ENCODE peak calls at places on chromosomes 1 and 21, in four cellular contexts. Q is tibial artery; U is activated CD4-positive, alpha-beta T cell treated with anti-CD3 and anti-CD28 coated beads for 36 hours; P is pons. L is an unnamed sample.

GRCh38 chr1:245715970-245716369 is 561.2 kb downstream of the KIF26B start:
- DNase-seq in Q (no peak), U (no peak), P (no peak), L (no peak)

GRCh38 chr1:25795955-25796806 is 3.8 kb upstream of the SELENON start:
- DNase-seq in Q (no peak), U (peak; percentile 75), P (no peak), L (no peak)

GRCh38 chr1:94971491-94971924 is 44.6 kb upstream of the CNN3 start:
- DNase-seq in Q (no peak), U (no peak), P (no peak), L (no peak)

GRCh38 chr1:56820755-56821461 is 1.7 kb upstream of the FYB2 start:
- DNase-seq in Q (peak; percentile 79), U (peak; percentile 87), P (peak; percentile 60), L (peak; percentile 51)

GRCh38 chr1:205533729-205534443 is 29.4 kb downstream of the CDK18 start:
- DNase-seq in Q (no peak), U (no peak), P (no peak), L (no peak)

GRCh38 chr1:43430831-43431230 is 22.9 kb downstream of the HYI start:
- DNase-seq in Q (no peak), U (no peak), P (no peak), L (no peak)

GRCh38 chr1:68322837-68323687 is 90.7 kb upstream of the WLS start:
- DNase-seq in Q (peak; percentile 74), U (no peak), P (no peak), L (peak; percentile 78)

GRCh38 chr1:159012495-159012894 is 2.8 kb downstream of the IFI16 start:
- DNase-seq in Q (no peak), U (peak; percentile 77), P (peak; percentile 47), L (no peak)

GRCh38 chr1:36178479-36179219 is 22.7 kb downstream of the MAP7D1 start:
- DNase-seq in Q (no peak), U (no peak), P (no peak), L (no peak)

GRCh38 chr1:236552901-236553300 is 29.1 kb downstream of the LGALS8 start:
- DNase-seq in Q (no peak), U (no peak), P (no peak), L (no peak)

GRCh38 chr1:212021563-212021962 is 13.8 kb downstream of the INTS7 start:
- DNase-seq in Q (no peak), U (no peak), P (no peak), L (no peak)

GRCh38 chr1:25565188-25565591 is 21.8 kb downstream of the LDLRAP1 start:
- DNase-seq in Q (no peak), U (peak; percentile 73), P (no peak), L (no peak)

GRCh38 chr1:165671531-165671930 is 26.8 kb downstream of the ALDH9A1 start:
- DNase-seq in Q (no peak), U (no peak), P (no peak), L (no peak)

GRCh38 chr1:19738106-19738505 is 61.6 kb downstream of the TMCO4 start:
- DNase-seq in Q (peak; percentile 91), U (no peak), P (no peak), L (no peak)

GRCh38 chr1:8661185-8662110 is 156.0 kb downstream of the RERE start:
- DNase-seq in Q (no peak), U (peak; percentile 68), P (no peak), L (peak; percentile 45)

GRCh38 chr1:83693409-83694126 is 305.4 kb downstream of the TTLL7 start:
- DNase-seq in Q (no peak), U (no peak), P (peak; percentile 25), L (no peak)

GRCh38 chr21:15722591-15723324 is 7.0 kb upstream of the USP25 start:
- DNase-seq in Q (no peak), U (no peak), P (no peak), L (no peak)

GRCh38 chr1:182259229-182259872 is 132.2 kb downstream of the GLUL start:
- DNase-seq in Q (peak; percentile 67), U (peak; percentile 78), P (peak; percentile 59), L (peak; percentile 56)

L was measured in ovary.